ENCODE peak calls at places on chromosomes 16 and 17, in six cellular contexts. K, U, J, B, M and Y are unnamed samples.
A peak's percentile ranks its signal among the peaks of the same experiment; 100 is the strongest.

GRCh38 chr16:67254809-67255552 is 6.2 kb downstream of the SLC9A5 start:
- DNase-seq in K (no peak), U (no peak), J (no peak), B (no peak), M (no peak), Y (no peak)

GRCh38 chr16:89171216-89172170 is at the start of gene CDH15:
- DNase-seq in K (peak; percentile 61), U (peak; percentile 83), J (peak; percentile 84), B (peak; percentile 99), M (peak; percentile 80), Y (peak; percentile 100)

GRCh38 chr17:29625037-29625750 is 2.5 kb upstream of the CORO6 start:
- DNase-seq in K (no peak), U (no peak), J (no peak), B (peak; percentile 39), M (peak; percentile 39), Y (no peak)

GRCh38 chr17:76575570-76575969 is 10.1 kb downstream of the ST6GALNAC2 start:
- DNase-seq in K (no peak), U (no peak), J (no peak), B (no peak), M (no peak), Y (no peak)

GRCh38 chr17:70137451-70138230 is 31.7 kb upstream of the KCNJ2 start:
- DNase-seq in K (peak; percentile 47), U (peak; percentile 57), J (peak; percentile 88), B (no peak), M (peak; percentile 87), Y (peak; percentile 73)

GRCh38 chr17:42056634-42057033 is 6.2 kb upstream of the C17orf113 start:
- DNase-seq in K (no peak), U (no peak), J (no peak), B (no peak), M (no peak), Y (no peak)

GRCh38 chr17:4934173-4934979 is 2.3 kb downstream of the GP1BA start:
- DNase-seq in K (no peak), U (no peak), J (no peak), B (no peak), M (peak; percentile 55), Y (peak; percentile 68)

GRCh38 chr17:16222406-16222805 is 5.4 kb downstream of the PIGL start:
- DNase-seq in K (no peak), U (no peak), J (no peak), B (no peak), M (no peak), Y (no peak)

GRCh38 chr17:78797691-78798585 is 15.9 kb upstream of the CYTH1 start:
- DNase-seq in K (no peak), U (no peak), J (no peak), B (no peak), M (no peak), Y (no peak)

GRCh38 chr16:55133654-55134053 is 190.3 kb upstream of the IRX6 start:
- DNase-seq in K (no peak), U (no peak), J (no peak), B (no peak), M (no peak), Y (no peak)

GRCh38 chr16:22782299-22782698 is 31.7 kb upstream of the HS3ST2 start:
- DNase-seq in K (no peak), U (no peak), J (no peak), B (peak; percentile 15), M (no peak), Y (no peak)

GRCh38 chr17:59165933-59166342 is 10.4 kb downstream of the PRR11 start:
- DNase-seq in K (no peak), U (no peak), J (peak; percentile 42), B (peak; percentile 91), M (peak; percentile 71), Y (peak; percentile 62)

GRCh38 chr17:56934280-56934679 is 20.4 kb upstream of the TRIM25 start:
- DNase-seq in K (no peak), U (no peak), J (no peak), B (no peak), M (no peak), Y (no peak)

DNA sequence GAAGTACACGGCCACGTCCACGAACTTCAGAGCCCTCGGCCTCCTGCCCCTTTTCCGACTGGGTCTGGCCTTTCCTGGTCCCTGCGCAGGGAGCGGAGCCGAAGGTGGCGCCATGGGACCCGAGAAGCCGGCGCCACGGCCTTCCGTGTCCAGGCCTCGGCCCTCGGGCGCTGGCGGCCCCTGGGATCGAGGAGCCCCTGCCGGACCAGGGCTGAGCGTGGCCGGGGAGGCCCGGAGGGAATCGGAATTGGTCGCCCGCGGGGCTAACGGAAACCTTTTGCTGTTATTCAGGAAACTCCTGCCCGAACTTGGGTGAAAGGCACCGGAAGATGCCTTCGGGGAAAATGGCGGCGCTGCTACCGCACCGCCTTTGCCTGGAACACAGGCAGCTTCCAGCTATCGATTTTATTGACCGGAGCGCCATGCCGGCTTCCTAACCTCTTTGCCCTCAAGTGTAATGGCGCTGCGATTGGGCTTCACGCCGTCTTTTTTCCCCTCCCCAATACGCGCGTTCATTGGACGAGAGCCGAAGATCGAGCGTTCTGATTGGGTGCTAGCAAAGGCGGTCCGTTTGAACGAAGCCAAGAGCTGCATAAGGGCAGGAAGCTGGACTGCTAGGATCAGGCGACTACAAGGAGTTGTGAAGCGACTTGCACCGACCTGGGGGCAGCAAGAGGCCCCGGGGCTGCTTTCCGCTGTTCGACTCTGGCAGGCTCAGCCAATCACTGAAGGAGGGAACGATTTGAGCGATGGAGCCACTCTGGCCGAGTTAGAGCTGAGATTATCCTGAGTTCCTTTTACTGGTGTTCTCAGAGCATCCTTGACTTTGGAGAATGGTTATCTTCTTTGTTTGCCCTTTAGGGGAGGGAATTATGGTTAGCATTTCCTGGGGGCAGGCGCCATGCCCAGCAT is at the start of gene ZNF689:
- DNase-seq in K (peak; percentile 97), U (peak; percentile 96), J (peak; percentile 94), B (peak; percentile 99), M (peak; percentile 97), Y (peak; percentile 98)
- TF ChIP-seq CTCF in K (no peak), U (no peak), J (no peak), B (no peak), M (no peak), Y (no peak)

GRCh38 chr16:69395859-69396186 is 10.0 kb upstream of the TERF2 start:
- DNase-seq in K (no peak), U (no peak), J (no peak), B (no peak), M (no peak), Y (no peak)

GRCh38 chr16:69393898-69394849 is 8.4 kb upstream of the TERF2 start:
- DNase-seq in K (no peak), U (no peak), J (no peak), B (no peak), M (no peak), Y (no peak)

GRCh38 chr16:69396187-69397061 is 10.6 kb upstream of the TERF2 start:
- DNase-seq in K (peak; percentile 71), U (peak; percentile 84), J (peak; percentile 86), B (peak; percentile 92), M (peak; percentile 92), Y (peak; percentile 56)

GRCh38 chr16:69399361-69399760 is 13.6 kb upstream of the TERF2 start:
- DNase-seq in K (no peak), U (no peak), J (peak; percentile 63), B (no peak), M (peak; percentile 13), Y (no peak)

GRCh38 chr16:69397821-69398521 is 12.2 kb upstream of the TERF2 start:
- DNase-seq in K (peak; percentile 29), U (peak; percentile 70), J (peak; percentile 76), B (peak; percentile 76), M (peak; percentile 81), Y (no peak)
- TF ChIP-seq CTCF in K (peak; percentile 74), U (peak; percentile 63), J (peak; percentile 75), B (peak; percentile 65), M (peak; percentile 77), Y (peak; percentile 29)

GRCh38 chr16:83720981-83721380 is 86.8 kb upstream of the HSBP1 start:
- DNase-seq in K (no peak), U (no peak), J (no peak), B (no peak), M (no peak), Y (no peak)
- TF ChIP-seq CTCF in K (no peak), U (no peak), J (no peak), B (no peak), M (no peak), Y (no peak)

GRCh38 chr16:732332-732731 is 5.4 kb downstream of the HAGHL start:
- DNase-seq in K (no peak), U (no peak), J (no peak), B (no peak), M (no peak), Y (no peak)

GRCh38 chr16:732936-733335 is 6.0 kb downstream of the HAGHL start:
- DNase-seq in K (no peak), U (no peak), J (no peak), B (no peak), M (no peak), Y (no peak)

GRCh38 chr16:734208-734980 is 6.4 kb downstream of the CIAO3 start:
- DNase-seq in K (no peak), U (no peak), J (no peak), B (no peak), M (no peak), Y (no peak)

GRCh38 chr16:734981-735881 is 5.6 kb downstream of the CIAO3 start:
- DNase-seq in K (no peak), U (no peak), J (no peak), B (no peak), M (no peak), Y (no peak)

GRCh38 chr16:733382-734207 is 6.7 kb downstream of the HAGHL start:
- DNase-seq in K (peak; percentile 17), U (no peak), J (no peak), B (peak; percentile 35), M (no peak), Y (no peak)
- TF ChIP-seq CTCF in K (no peak), U (no peak), J (peak; percentile 18), B (peak; percentile 38), M (peak; percentile 39), Y (peak; percentile 39)

GRCh38 chr17:50364715-50365114 is 8.3 kb downstream of the MRPL27 start:
- DNase-seq in K (no peak), U (no peak), J (peak; percentile 68), B (peak; percentile 26), M (peak; percentile 31), Y (no peak)
- TF ChIP-seq CTCF in K (no peak), U (no peak), J (no peak), B (peak; percentile 12), M (peak; percentile 38), Y (no peak)

GRCh38 chr16:85110105-85110504 is 2.2 kb downstream of the CIBAR2 start:
- DNase-seq in K (no peak), U (no peak), J (no peak), B (no peak), M (no peak), Y (no peak)

GRCh38 chr16:85107083-85107482 is 5.2 kb downstream of the CIBAR2 start:
- DNase-seq in K (no peak), U (no peak), J (no peak), B (no peak), M (no peak), Y (no peak)

GRCh38 chr16:85104821-85105391 is 7.4 kb downstream of the CIBAR2 start:
- DNase-seq in K (no peak), U (no peak), J (no peak), B (no peak), M (no peak), Y (no peak)

GRCh38 chr16:85105475-85105874 is 6.8 kb downstream of the CIBAR2 start:
- DNase-seq in K (no peak), U (no peak), J (no peak), B (no peak), M (no peak), Y (no peak)

DNA sequence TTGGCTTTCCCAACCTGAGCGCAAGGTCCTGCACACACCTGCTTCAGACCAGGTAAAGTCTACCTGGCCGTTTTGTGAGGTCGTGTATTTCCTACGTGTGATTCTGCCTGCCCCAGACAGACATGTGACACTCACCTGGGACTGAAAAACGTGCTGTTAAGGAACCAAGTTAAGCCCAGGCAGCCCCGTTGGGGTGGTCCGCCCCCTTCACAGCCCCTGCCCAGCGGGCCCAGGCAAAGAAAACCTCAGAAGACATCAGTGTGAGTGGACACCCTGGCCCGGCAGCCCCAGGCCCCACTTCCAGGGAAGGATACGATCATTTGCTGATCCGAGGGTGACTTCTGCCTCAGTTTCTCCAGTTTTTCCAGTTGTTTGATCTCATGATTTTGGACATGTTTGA is 4.7 kb downstream of the CIBAR2 start:
- DNase-seq in K (no peak), U (no peak), J (no peak), B (no peak), M (no peak), Y (no peak)
- TF ChIP-seq CTCF in K (no peak), U (no peak), J (no peak), B (no peak), M (no peak), Y (no peak)